ENCODE peak calls at places on chromosome 5, in six cellular contexts. Y, Q, P, E, B and K are unnamed samples.

GRCh38 chr5:33832904-33833575 is 58.8 kb downstream of the ADAMTS12 start:
- DNase-seq in Y (no peak), Q (no peak), P (no peak), E (no peak), B (peak; percentile 79), K (no peak)

GRCh38 chr5:65933295-65933694 is 6.9 kb downstream of the ERBIN start:
- DNase-seq in Y (no peak), Q (no peak), P (no peak), E (no peak), B (no peak), K (no peak)

GRCh38 chr5:154676508-154676907 is 78.7 kb upstream of the LARP1 start:
- DNase-seq in Y (no peak), Q (no peak), P (no peak), E (no peak), B (no peak), K (no peak)

GRCh38 chr5:149304195-149305072 is 32.8 kb downstream of the AFAP1L1 start:
- DNase-seq in Y (no peak), Q (no peak), P (no peak), E (no peak), B (no peak), K (no peak)

GRCh38 chr5:145854651-145855258 is 18.1 kb downstream of the GRXCR2 start:
- DNase-seq in Y (peak; percentile 42), Q (no peak), P (peak; percentile 80), E (no peak), B (peak; percentile 79), K (no peak)

GRCh38 chr5:144198386-144198785 is 27.7 kb downstream of the KCTD16 start:
- DNase-seq in Y (peak; percentile 21), Q (no peak), P (no peak), E (no peak), B (peak; percentile 67), K (no peak)

GRCh38 chr5:55903121-55903701 is 52.1 kb downstream of the IL31RA start:
- DNase-seq in Y (no peak), Q (peak; percentile 94), P (peak; percentile 60), E (no peak), B (no peak), K (no peak)

GRCh38 chr5:86881493-86882090 is 263.9 kb downstream of the COX7C start:
- DNase-seq in Y (no peak), Q (no peak), P (no peak), E (no peak), B (no peak), K (no peak)

GRCh38 chr5:154273028-154273617 is 82.6 kb downstream of the GALNT10 start:
- DNase-seq in Y (no peak), Q (no peak), P (peak; percentile 39), E (no peak), B (peak; percentile 53), K (no peak)

GRCh38 chr5:53714324-53715010 is 154.0 kb downstream of the NDUFS4 start:
- DNase-seq in Y (no peak), Q (no peak), P (no peak), E (no peak), B (no peak), K (no peak)

GRCh38 chr5:142669479-142669878 is 16.4 kb downstream of the FGF1 start:
- DNase-seq in Y (no peak), Q (no peak), P (no peak), E (no peak), B (peak; percentile 74), K (no peak)

GRCh38 chr5:81020478-81021167 is 60.5 kb downstream of the RASGRF2 start:
- DNase-seq in Y (no peak), Q (no peak), P (peak; percentile 44), E (no peak), B (peak; percentile 21), K (no peak)

GRCh38 chr5:40477856-40478546 is 201.7 kb upstream of the PTGER4 start:
- DNase-seq in Y (no peak), Q (no peak), P (peak; percentile 77), E (no peak), B (peak; percentile 78), K (no peak)

GRCh38 chr5:178332096-178332780 is 99.6 kb upstream of the PHYKPL start:
- DNase-seq in Y (no peak), Q (peak; percentile 27), P (no peak), E (no peak), B (no peak), K (no peak)

GRCh38 chr5:174246743-174247142 is 201.2 kb downstream of the NSG2 start:
- DNase-seq in Y (no peak), Q (no peak), P (no peak), E (no peak), B (no peak), K (no peak)

GRCh38 chr5:174242573-174242972 is 197.1 kb downstream of the NSG2 start:
- DNase-seq in Y (no peak), Q (no peak), P (no peak), E (no peak), B (no peak), K (no peak)

GRCh38 chr5:174247239-174247638 is 201.7 kb downstream of the NSG2 start:
- DNase-seq in Y (no peak), Q (no peak), P (no peak), E (no peak), B (no peak), K (no peak)

GRCh38 chr5:174243904-174244303 is 198.4 kb downstream of the NSG2 start:
- DNase-seq in Y (no peak), Q (no peak), P (no peak), E (no peak), B (no peak), K (no peak)

DNA sequence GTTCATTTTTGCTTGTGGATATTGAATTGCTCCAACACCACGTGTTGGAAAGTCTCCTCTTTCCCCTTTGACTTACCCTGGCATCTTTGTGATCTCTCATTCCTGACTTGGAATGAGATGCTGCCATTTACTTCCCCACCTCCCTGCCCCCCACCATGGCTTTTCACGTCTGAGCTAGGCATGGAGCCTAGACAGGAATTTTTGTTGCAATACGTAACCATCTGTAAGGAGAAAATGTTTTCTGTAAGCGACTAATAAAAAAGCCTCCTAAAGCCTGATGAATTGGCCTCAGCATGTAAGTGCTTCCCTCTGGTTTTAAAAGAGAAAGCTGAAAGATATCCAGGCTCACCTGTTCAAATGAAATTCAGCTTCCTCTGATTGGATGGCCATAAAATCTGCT is 200.0 kb downstream of the NSG2 start:
- DNase-seq in Y (no peak), Q (no peak), P (no peak), E (no peak), B (no peak), K (no peak)
- TF ChIP-seq CTCF in Y (no peak), Q (no peak), P (no peak), E (no peak), B (no peak), K (no peak)

GRCh38 chr5:16454686-16455085 is 10.9 kb downstream of the ZNF622 start:
- DNase-seq in Y (no peak), Q (no peak), P (no peak), E (no peak), B (no peak), K (no peak)

GRCh38 chr5:16457451-16457850 is 8.1 kb downstream of the ZNF622 start:
- DNase-seq in Y (no peak), Q (no peak), P (no peak), E (no peak), B (peak; percentile 22), K (no peak)

GRCh38 chr5:16457853-16458252 is 7.7 kb downstream of the ZNF622 start:
- DNase-seq in Y (no peak), Q (no peak), P (no peak), E (no peak), B (peak; percentile 37), K (no peak)

GRCh38 chr5:16455670-16456069 is 9.9 kb downstream of the ZNF622 start:
- DNase-seq in Y (no peak), Q (peak; percentile 52), P (no peak), E (no peak), B (no peak), K (no peak)

GRCh38 chr5:16456103-16456832 is 9.3 kb downstream of the ZNF622 start:
- DNase-seq in Y (peak; percentile 40), Q (peak; percentile 86), P (peak; percentile 73), E (no peak), B (peak; percentile 75), K (peak; percentile 36)
- TF ChIP-seq CTCF in Y (peak; percentile 82), Q (peak; percentile 90), P (peak; percentile 69), E (peak; percentile 55), B (peak; percentile 63), K (peak; percentile 64)

DNA sequence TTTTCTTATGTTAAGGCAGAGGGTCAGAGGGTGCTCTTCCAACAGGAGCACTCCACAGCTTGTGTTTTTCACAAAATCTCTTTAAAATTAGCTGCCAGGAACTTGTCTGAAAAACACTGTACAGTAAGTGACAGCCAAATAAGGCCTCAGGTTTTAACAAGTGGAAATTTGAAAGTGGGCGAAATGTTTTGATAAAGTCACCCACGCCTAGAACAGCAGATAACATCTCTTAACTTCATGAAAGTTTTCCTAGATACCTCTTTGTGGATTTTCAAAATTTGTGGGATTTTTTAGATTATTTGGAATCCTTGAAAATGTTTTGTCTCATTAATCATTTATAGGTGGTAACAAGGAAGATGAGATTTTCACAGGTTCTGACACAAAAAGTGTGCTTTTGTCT is 121.3 kb downstream of the PDE4D start:
- DNase-seq in Y (no peak), Q (no peak), P (no peak), E (no peak), B (no peak), K (no peak)
- TF ChIP-seq CTCF in Y (no peak), Q (no peak), P (no peak), E (no peak), B (no peak), K (no peak)

GRCh38 chr5:8520922-8521321 is 652.0 kb downstream of the MTRR start:
- DNase-seq in Y (no peak), Q (no peak), P (no peak), E (no peak), B (peak; percentile 52), K (no peak)

GRCh38 chr5:8517461-8517860 is 648.5 kb downstream of the MTRR start:
- DNase-seq in Y (no peak), Q (no peak), P (peak; percentile 58), E (no peak), B (peak; percentile 53), K (no peak)

GRCh38 chr5:8525835-8526234 is 656.9 kb downstream of the MTRR start:
- DNase-seq in Y (no peak), Q (no peak), P (no peak), E (no peak), B (no peak), K (no peak)

DNA sequence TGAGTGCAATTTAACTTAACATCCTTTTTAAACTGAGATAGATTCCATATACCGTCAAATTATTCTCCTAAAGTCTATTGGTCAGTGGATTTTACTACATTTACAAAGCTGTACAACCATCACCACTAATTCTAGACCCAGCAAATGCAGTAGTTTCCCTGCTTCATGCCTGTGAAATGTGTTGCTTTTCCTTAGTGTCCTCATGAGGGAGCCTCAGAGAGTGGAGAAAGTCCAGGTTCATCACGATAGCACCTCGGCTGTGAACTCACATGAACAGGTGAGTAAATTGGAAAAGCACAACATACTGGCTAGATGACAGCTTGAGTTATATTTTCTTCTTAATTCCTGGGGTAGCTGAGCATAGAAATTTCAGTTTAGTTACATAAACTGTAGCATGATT is 653.7 kb downstream of the MTRR start:
- DNase-seq in Y (no peak), Q (no peak), P (no peak), E (no peak), B (no peak), K (no peak)
- TF ChIP-seq CTCF in Y (no peak), Q (no peak), P (no peak), E (no peak), B (no peak), K (no peak)

DNA sequence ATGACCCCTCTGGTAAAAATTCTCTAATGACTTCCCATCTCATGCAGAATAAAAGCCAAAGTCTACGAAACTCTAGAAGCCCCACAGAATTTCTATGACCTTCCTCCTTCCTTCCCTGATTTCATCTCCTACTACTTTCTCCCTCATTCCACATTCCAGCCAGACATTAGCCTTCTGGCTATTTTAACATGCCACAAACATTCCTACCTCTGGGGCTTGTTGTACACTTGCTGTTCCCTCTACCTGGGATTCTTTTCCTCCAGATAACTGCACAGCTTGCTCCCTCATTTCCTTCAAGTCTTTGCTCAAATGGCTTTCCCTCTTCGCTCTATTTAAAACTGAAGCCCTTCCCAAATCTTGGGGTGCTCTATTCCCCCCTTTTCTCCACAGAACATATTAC is 60.1 kb downstream of the FBXW11 start:
- DNase-seq in Y (no peak), Q (no peak), P (no peak), E (no peak), B (no peak), K (no peak)
- TF ChIP-seq CTCF in Y (no peak), Q (no peak), P (no peak), E (no peak), B (no peak), K (no peak)